ENCODE peak calls at places on chromosomes 7 and 10, in ten cellular contexts. T is activated T-cell treated with anti-CD3 and anti-CD28 coated beads, Interleukin-2, amount 50 U/mL, for 72 hours; N is stimulated activated naive CD4-positive, alpha-beta T cell; C is hepatic stellate cell; J is GM10248; S is amniotic stem cell; L is HEK293T; V is Calu3; A is substantia nigra; M is lower leg skin. Y is an unnamed sample.

GRCh38 chr7:98556288-98556687 is 60.8 kb upstream of the NPTX2 start:
- DNase-seq in T (no peak), N (no peak), J (no peak), C (no peak), S (no peak), L (no peak), A (no peak), M (no peak), V (no peak), Y (no peak)

GRCh38 chr10:15460661-15461060 is 89.6 kb upstream of the FAM171A1 start:
- DNase-seq in T (no peak), L (no peak), N (no peak), C (no peak), J (no peak), M (no peak), V (no peak), A (no peak), S (no peak), Y (no peak)

GRCh38 chr10:132309466-132309865 is 1.7 kb upstream of the STK32C start:
- DNase-seq in M (no peak), L (no peak), V (no peak), A (no peak), C (no peak), S (no peak), N (no peak), T (no peak), J (no peak), Y (no peak)

GRCh38 chr7:33744293-33744692 is 161.0 kb upstream of the BMPER start:
- DNase-seq in L (peak; percentile 34), A (no peak), N (no peak), C (no peak), T (no peak), S (no peak), M (no peak), V (no peak), J (peak; percentile 35), Y (no peak)

GRCh38 chr7:22759721-22760120 is 32.7 kb downstream of the IL6 start:
- DNase-seq in L (no peak), M (no peak), C (no peak), J (no peak), T (no peak), V (no peak), S (no peak), A (no peak), N (no peak), Y (no peak)

GRCh38 chr7:54885285-54885684 is 126.3 kb upstream of the SEC61G start:
- DNase-seq in V (no peak), J (no peak), T (no peak), C (no peak), S (no peak), A (no peak), M (no peak), L (no peak), N (no peak), Y (no peak)

GRCh38 chr7:138801256-138801655 is 3.3 kb upstream of the ATP6V0A4 start:
- DNase-seq in C (no peak), L (no peak), N (no peak), S (no peak), V (no peak), T (no peak), J (no peak), M (no peak), A (peak; percentile 3), Y (no peak)

GRCh38 chr10:102186128-102186527 is 33.9 kb downstream of the NOLC1 start:
- DNase-seq in M (no peak), S (no peak), V (no peak), T (no peak), C (no peak), J (no peak), A (no peak), N (no peak), L (no peak), Y (no peak)

GRCh38 chr7:158023157-158023556 is 564.5 kb downstream of the PTPRN2 start:
- DNase-seq in S (no peak), N (no peak), M (no peak), L (no peak), A (no peak), T (no peak), V (no peak), J (no peak), C (no peak), Y (no peak)

GRCh38 chr10:100566561-100566960 is 30.8 kb downstream of the HIF1AN start:
- DNase-seq in C (no peak), T (no peak), S (no peak), J (no peak), N (no peak), V (no peak), A (no peak), L (no peak), M (no peak), Y (no peak)

GRCh38 chr10:113576853-113577252 is 24.0 kb downstream of the HABP2 start:
- DNase-seq in L (peak; percentile 40), J (peak; percentile 22), S (no peak), A (no peak), M (no peak), V (peak; percentile 12), T (no peak), C (no peak), N (no peak), Y (no peak)

GRCh38 chr10:13092446-13093102 is 7.4 kb upstream of the OPTN start:
- DNase-seq in T (no peak), M (no peak), J (no peak), L (no peak), A (no peak), C (no peak), S (no peak), N (no peak), V (no peak), Y (no peak)

GRCh38 chr10:36670616-36671402 is 454.6 kb upstream of the ANKRD30A start:
- DNase-seq in T (no peak), C (no peak), J (no peak), V (no peak), A (no peak), N (no peak), S (no peak), M (no peak), L (no peak), Y (no peak)

GRCh38 chr7:96016735-96017134 is 244.4 kb downstream of the DYNC1I1 start:
- DNase-seq in L (no peak), S (no peak), C (no peak), T (no peak), V (no peak), M (no peak), N (no peak), A (no peak), J (no peak), Y (no peak)

GRCh38 chr7:91655656-91656055 is 224.8 kb downstream of the MTERF1 start:
- DNase-seq in S (no peak), M (no peak), C (no peak), V (no peak), J (no peak), N (no peak), T (no peak), L (no peak), A (no peak), Y (no peak)

GRCh38 chr10:124156524-124157225 is 63.3 kb upstream of the CHST15 start:
- DNase-seq in T (no peak), L (no peak), J (no peak), M (no peak), N (no peak), S (no peak), V (peak; percentile 6), A (no peak), C (no peak), Y (no peak)

GRCh38 chr10:17074548-17074860 is 55.1 kb downstream of the CUBN start:
- DNase-seq in T (no peak), V (no peak), C (no peak), S (no peak), A (no peak), N (no peak), L (no peak), J (no peak), M (no peak), Y (no peak)

GRCh38 chr10:26355241-26355640 is 82.9 kb upstream of the APBB1IP start:
- DNase-seq in N (no peak), V (no peak), J (no peak), S (no peak), A (no peak), T (no peak), M (no peak), L (no peak), C (no peak), Y (no peak)

GRCh38 chr7:106450716-106451115 is 165.9 kb upstream of the NAMPT start:
- DNase-seq in A (no peak), T (no peak), C (no peak), M (no peak), J (no peak), N (no peak), V (no peak), L (no peak), S (no peak), Y (no peak)

GRCh38 chr10:34018811-34019210 is 684.3 kb upstream of the NRP1 start:
- DNase-seq in M (no peak), L (no peak), V (no peak), S (no peak), C (no peak), T (no peak), A (no peak), J (no peak), N (no peak), Y (no peak)

GRCh38 chr10:12848439-12849173 is 152.9 kb downstream of the CCDC3 start:
- DNase-seq in V (no peak), A (no peak), C (no peak), J (no peak), L (no peak), S (no peak), M (no peak), N (no peak), T (no peak), Y (no peak)

GRCh38 chr7:1461640-1462375 is 2.5 kb upstream of the MICALL2 start:
- DNase-seq in J (no peak), S (no peak), T (no peak), M (no peak), N (no peak), C (no peak), L (no peak), V (no peak), A (no peak), Y (no peak)

GRCh38 chr10:105063796-105064195 is 422.7 kb downstream of the SORCS3 start:
- DNase-seq in A (peak; percentile 2), N (no peak), M (no peak), T (peak; percentile 15), S (no peak), J (peak; percentile 20), V (peak; percentile 3), L (peak; percentile 63), C (no peak), Y (no peak)

GRCh38 chr7:141014091-141014490 is 661 bp downstream of the MRPS33 start:
- DNase-seq in J (no peak), T (no peak), S (peak; percentile 0), N (no peak), L (peak; percentile 31), V (no peak), M (no peak), A (no peak), C (peak; percentile 29), Y (peak; percentile 4)

GRCh38 chr10:35300063-35300699 is 36.1 kb upstream of the CCNY start:
- DNase-seq in A (peak; percentile 14), L (no peak), S (no peak), C (no peak), T (no peak), M (peak; percentile 69), N (no peak), J (peak; percentile 71), V (peak; percentile 30), Y (no peak)

GRCh38 chr10:46526682-46527038 is 29.8 kb downstream of the GPRIN2 start:
- DNase-seq in J (no peak), A (no peak), S (no peak), T (no peak), L (no peak), V (peak; percentile 90), N (no peak), C (no peak), M (no peak), Y (no peak)

GRCh38 chr10:110460111-110460809 is 37.4 kb upstream of the DUSP5 start:
- DNase-seq in A (peak; percentile 85), L (no peak), S (no peak), N (no peak), M (no peak), J (peak; percentile 48), V (peak; percentile 10), T (peak; percentile 67), C (no peak), Y (peak; percentile 24)

GRCh38 chr7:153399554-153399940 is 640.0 kb downstream of the ACTR3B start:
- DNase-seq in T (no peak), A (no peak), C (no peak), J (no peak), L (no peak), V (no peak), N (no peak), S (no peak), M (no peak), Y (no peak)

Y was measured in pulmonary artery endothelial cell.